ENCODE peak calls at places on chromosomes 5 and 9, in ten cellular contexts. K, O, H, G, L, E, Y, C, U and R are unnamed samples.
A peak's percentile ranks its signal among the peaks of the same experiment; 100 is the strongest.

GRCh38 chr5:175696139-175696854 is 38.4 kb downstream of the HRH2 start:
- DNase-seq in U (no peak), K (peak; percentile 26), G (peak; percentile 90), O (peak; percentile 90), L (peak; percentile 44), H (peak; percentile 44), Y (peak; percentile 82), E (peak; percentile 85), C (peak; percentile 83), R (peak; percentile 89)

GRCh38 chr9:99189887-99190596 is 31.7 kb downstream of the ALG2 start:
- DNase-seq in Y (no peak), E (no peak), C (no peak), U (no peak), K (no peak), O (no peak), L (no peak), H (no peak), G (no peak), R (no peak)

GRCh38 chr9:129709471-129710460 is 43.1 kb downstream of the PTGES start:
- DNase-seq in C (no peak), Y (no peak), L (no peak), K (no peak), H (no peak), G (no peak), O (no peak), U (no peak), E (no peak), R (no peak)

GRCh38 chr5:151886741-151887261 is 37.9 kb downstream of the GLRA1 start:
- DNase-seq in G (peak; percentile 37), E (no peak), K (no peak), L (no peak), C (no peak), U (no peak), O (no peak), Y (no peak), H (no peak), R (peak; percentile 62)

GRCh38 chr5:78540335-78541057 is 108.1 kb downstream of the LHFPL2 start:
- DNase-seq in Y (peak; percentile 75), E (no peak), U (no peak), O (no peak), H (no peak), G (no peak), C (no peak), K (no peak), L (no peak), R (no peak)

GRCh38 chr9:105296889-105297288 is 52.4 kb downstream of the SLC44A1 start:
- DNase-seq in L (no peak), H (no peak), U (no peak), G (peak; percentile 95), E (no peak), O (no peak), K (peak; percentile 98), C (no peak), Y (no peak), R (no peak)

GRCh38 chr9:109399258-109399767 is 78.5 kb upstream of the EPB41L4B start:
- DNase-seq in L (no peak), H (no peak), G (no peak), C (no peak), U (peak; percentile 35), K (no peak), E (no peak), O (no peak), Y (no peak), R (peak; percentile 24)

GRCh38 chr9:96256800-96257199 is 45.2 kb downstream of the HSD17B3 start:
- DNase-seq in G (peak; percentile 96), U (no peak), H (no peak), E (no peak), K (peak; percentile 66), Y (no peak), O (no peak), C (no peak), L (no peak), R (peak; percentile 86)

GRCh38 chr9:110703669-110704068 is 35.1 kb downstream of the MUSK start:
- DNase-seq in K (no peak), G (no peak), U (no peak), H (no peak), C (no peak), Y (no peak), O (no peak), L (no peak), E (no peak), R (no peak)

GRCh38 chr9:85743290-85744128 is 1.8 kb upstream of the AGTPBP1 start:
- DNase-seq in L (no peak), Y (peak; percentile 67), U (no peak), E (peak; percentile 56), C (no peak), O (no peak), G (peak; percentile 23), H (no peak), K (peak; percentile 93), R (peak; percentile 72)

GRCh38 chr5:132295505-132296411 is 1.6 kb downstream of the SLC22A4 start:
- DNase-seq in G (no peak), E (no peak), Y (no peak), K (peak; percentile 18), H (no peak), L (no peak), U (no peak), O (no peak), C (no peak), R (no peak)

GRCh38 chr5:159459951-159460538 is 129.8 kb upstream of the IL12B start:
- DNase-seq in O (no peak), G (no peak), Y (no peak), H (no peak), K (peak; percentile 78), C (no peak), E (no peak), U (no peak), L (no peak), R (no peak)

GRCh38 chr9:126650404-126650804 is 36.7 kb downstream of the LMX1B start:
- DNase-seq in Y (no peak), E (no peak), U (no peak), L (no peak), G (no peak), H (no peak), C (no peak), K (no peak), O (no peak), R (no peak)

GRCh38 chr9:126650830-126651341 is 37.2 kb downstream of the LMX1B start:
- DNase-seq in E (no peak), O (no peak), H (no peak), K (no peak), Y (no peak), U (no peak), G (no peak), C (no peak), L (no peak), R (no peak)

GRCh38 chr9:126647585-126648110 is 33.9 kb downstream of the LMX1B start:
- DNase-seq in E (no peak), O (no peak), G (no peak), U (no peak), K (no peak), C (no peak), L (no peak), H (no peak), Y (no peak), R (no peak)

GRCh38 chr9:126652140-126652558 is 38.4 kb downstream of the LMX1B start:
- DNase-seq in U (no peak), E (no peak), H (no peak), C (no peak), K (no peak), O (no peak), G (peak; percentile 55), L (no peak), Y (no peak), R (peak; percentile 79)

GRCh38 chr9:126649477-126649876 is 35.7 kb downstream of the LMX1B start:
- DNase-seq in K (no peak), H (no peak), E (no peak), Y (no peak), G (no peak), O (no peak), U (no peak), C (no peak), L (no peak), R (no peak)
- H3K4me1 ChIP-seq in K (no peaks in the 10 kb centered on the region), H (no peaks in the 10 kb centered on the region), E (no peaks in the 10 kb centered on the region), Y (no peaks in the 10 kb centered on the region), G (peaks cover 3% of the 10 kb centered on the region), O (no peaks in the 10 kb centered on the region), U (no peaks in the 10 kb centered on the region), C (no peaks in the 10 kb centered on the region), L (no peaks in the 10 kb centered on the region), R (peaks cover 30% of the 10 kb centered on the region)

DNA sequence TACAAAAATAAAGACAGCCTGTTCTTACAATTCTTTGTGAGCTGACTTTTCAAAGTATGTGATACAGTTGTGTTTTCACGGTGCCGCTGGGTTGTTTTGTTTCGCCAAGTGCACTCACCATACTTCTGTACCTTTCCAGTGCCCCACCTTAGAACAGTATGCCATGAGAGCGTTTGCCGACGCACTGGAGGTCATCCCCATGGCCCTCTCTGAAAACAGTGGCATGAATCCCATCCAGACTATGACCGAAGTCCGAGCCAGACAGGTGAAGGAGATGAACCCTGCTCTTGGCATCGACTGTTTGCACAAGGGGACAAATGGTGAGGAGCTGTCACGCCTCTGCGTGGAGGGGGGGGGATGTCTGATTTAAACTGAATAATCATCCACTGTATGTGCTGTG is 12.9 kb downstream of the CCT5 start:
- DNase-seq in U (no peak), Y (no peak), G (no peak), C (no peak), O (no peak), E (no peak), L (no peak), H (no peak), K (no peak), R (no peak)
- H3K27ac ChIP-seq in U (no peak overlapping the region), Y (no peak overlapping the region), G (no peak overlapping the region), C (no peak overlapping the region), O (no peak overlapping the region), E (no peak overlapping the region), L (no peak overlapping the region), H (no peak overlapping the region), K (no peak overlapping the region), R (no peak overlapping the region)

DNA sequence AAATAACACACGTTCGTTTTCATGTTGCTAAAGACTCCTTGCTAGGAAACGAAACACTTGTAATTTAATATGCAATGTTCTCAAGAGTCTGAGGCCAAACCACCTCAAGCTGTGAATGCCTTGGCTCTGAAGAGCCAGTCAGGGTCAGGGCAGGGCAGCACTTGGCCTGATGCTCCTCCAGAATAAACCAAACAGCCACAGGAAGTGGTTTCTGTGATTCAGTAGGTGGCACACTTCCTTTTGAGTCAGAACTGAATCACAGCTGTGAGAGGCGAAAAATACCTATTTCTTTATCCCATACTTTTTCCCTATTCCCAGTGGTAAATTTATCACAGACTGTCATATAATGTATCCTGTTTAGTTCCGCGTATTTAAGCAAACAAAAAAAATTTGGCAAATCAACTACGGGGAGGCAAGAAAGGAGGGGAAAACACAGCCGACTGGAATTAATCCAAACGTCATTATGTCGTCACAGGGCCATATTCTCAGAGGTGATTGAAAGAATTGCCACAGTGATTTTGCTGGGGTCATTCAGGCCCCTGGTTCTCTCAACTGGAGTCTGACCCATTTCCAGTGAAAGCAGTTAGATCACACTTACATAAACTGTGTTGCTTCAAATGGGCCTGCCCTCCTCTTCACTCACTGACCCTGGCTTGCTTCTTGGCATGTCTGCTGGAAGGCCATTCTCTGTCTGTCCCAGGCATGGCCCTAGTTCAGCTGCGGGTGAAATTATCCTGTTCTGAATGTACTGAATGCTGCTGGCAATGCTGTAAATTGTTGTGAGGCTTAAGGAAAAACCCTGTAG is 71.2 kb downstream of the ARRDC3 start:
- DNase-seq in Y (peak; percentile 88), E (peak; percentile 92), L (peak; percentile 57), U (peak; percentile 96), C (peak; percentile 77), K (peak; percentile 98), O (peak; percentile 83), H (peak; percentile 82), G (peak; percentile 71), R (no peak)
- H3K4me1 ChIP-seq in Y (peaks cover 40% of the 10 kb centered on the region), E (peaks cover 44% of the 10 kb centered on the region), L (peaks cover 47% of the 10 kb centered on the region), U (peaks cover 28% of the 10 kb centered on the region), C (peaks cover 39% of the 10 kb centered on the region), K (peaks cover 20% of the 10 kb centered on the region), O (peaks cover 54% of the 10 kb centered on the region), H (peaks cover 59% of the 10 kb centered on the region), G (no peaks in the 10 kb centered on the region), R (peaks cover 10% of the 10 kb centered on the region)

GRCh38 chr9:135722365-135722764 is 20.4 kb downstream of the KCNT1 start:
- DNase-seq in E (no peak), L (no peak), U (no peak), O (no peak), Y (no peak), G (no peak), H (no peak), C (no peak), K (no peak), R (no peak)
- H3K27ac ChIP-seq in E (no peak overlapping the region), L (no peak overlapping the region), U (no peak overlapping the region), O (no peak overlapping the region), Y (no peak overlapping the region), G (no peak overlapping the region), H (no peak overlapping the region), C (no peak overlapping the region), K (no peak overlapping the region), R (no peak overlapping the region)